ENCODE peak calls at places on chromosomes 2 and 18, in four cellular contexts. P is neural crest cell, R is nephron progenitor cell, T is progenitor cell of endocrine pancreas. Z is an unnamed sample.

GRCh38 chr18:6194640-6195039 is 220.1 kb downstream of the L3MBTL4 start:
- DNase-seq in P (no peak), T (no peak), R (no peak), Z (no peak)

GRCh38 chr2:191620144-191620543 is 57.8 kb upstream of the NABP1 start:
- DNase-seq in R (no peak), T (no peak), P (no peak), Z (no peak)

GRCh38 chr2:226873051-226873620 is 37.3 kb downstream of the RHBDD1 start:
- DNase-seq in P (no peak), T (no peak), R (no peak), Z (no peak)

GRCh38 chr2:109238580-109238979 is 109.6 kb downstream of the SH3RF3 start:
- DNase-seq in R (no peak), T (no peak), P (no peak), Z (no peak)

GRCh38 chr2:125588780-125589179 is 1067.2 kb upstream of the GYPC start:
- DNase-seq in T (no peak), R (no peak), P (no peak), Z (no peak)

GRCh38 chr18:42936289-42936688 is 179.2 kb downstream of the RIT2 start:
- DNase-seq in R (no peak), T (no peak), P (no peak), Z (no peak)

GRCh38 chr2:158740591-158740990 is 54.5 kb upstream of the DAPL1 start:
- DNase-seq in T (no peak), P (no peak), R (no peak), Z (no peak)

GRCh38 chr18:12478269-12479057 is 70.7 kb downstream of the PRELID3A start:
- DNase-seq in R (no peak), P (no peak), T (no peak), Z (no peak)

GRCh38 chr18:72871091-72871490 is 3.3 kb upstream of the NETO1 start:
- DNase-seq in R (no peak), P (no peak), T (no peak), Z (no peak)

GRCh38 chr2:85783796-85784195 is 30.0 kb downstream of the ATOH8 start:
- DNase-seq in T (no peak), P (no peak), R (no peak), Z (no peak)

GRCh38 chr2:21040468-21041377 is 3.1 kb downstream of the APOB start:
- DNase-seq in T (no peak), P (no peak), R (no peak), Z (no peak)

GRCh38 chr18:73594749-73595148 is 552.9 kb downstream of the FBXO15 start:
- DNase-seq in T (no peak), R (no peak), P (no peak), Z (no peak)

GRCh38 chr2:173854840-173855239 is 110.3 kb downstream of the SP3 start:
- DNase-seq in R (no peak), T (no peak), P (no peak), Z (no peak)

GRCh38 chr18:70645971-70646370 is 357.1 kb downstream of the SOCS6 start:
- DNase-seq in T (no peak), P (no peak), R (no peak), Z (no peak)

GRCh38 chr2:174121612-174122011 is 126.7 kb downstream of the OLA1 start:
- DNase-seq in T (no peak), R (no peak), P (no peak), Z (no peak)

GRCh38 chr18:63286926-63287325 is 32.6 kb downstream of the BCL2 start:
- DNase-seq in P (no peak), R (no peak), T (no peak), Z (no peak)

GRCh38 chr2:114940785-114941458 is 498.5 kb downstream of the DPP10 start:
- DNase-seq in P (no peak), R (no peak), T (no peak), Z (no peak)

GRCh38 chr2:231370749-231371429 is 24.6 kb upstream of the B3GNT7 start:
- DNase-seq in P (no peak), T (no peak), R (no peak), Z (no peak)

GRCh38 chr2:36708119-36708741 is 11.7 kb downstream of the VIT start:
- DNase-seq in R (no peak), P (no peak), T (no peak), Z (no peak)

GRCh38 chr2:219079417-219079816 is 18.7 kb upstream of the IHH start:
- DNase-seq in P (no peak), T (no peak), R (no peak), Z (no peak)

GRCh38 chr2:94759211-94759610 is 112.0 kb upstream of the TEKT4 start:
- DNase-seq in T (no peak), R (peak; percentile 18), P (no peak), Z (no peak)

GRCh38 chr2:39603436-39603835 is 62.3 kb upstream of the TMEM178A start:
- DNase-seq in T (no peak), R (no peak), P (no peak), Z (no peak)

GRCh38 chr18:26052497-26052896 is 37.9 kb downstream of the SS18 start:
- DNase-seq in P (no peak), T (no peak), R (no peak), Z (no peak)

GRCh38 chr2:42385225-42385624 is 24.2 kb upstream of the COX7A2L start:
- DNase-seq in R (peak; percentile 19), P (no peak), T (no peak), Z (no peak)

GRCh38 chr2:42383855-42384530 is 23.0 kb upstream of the COX7A2L start:
- DNase-seq in P (no peak), R (no peak), T (no peak), Z (no peak)

GRCh38 chr2:42390401-42390969 is 29.5 kb upstream of the COX7A2L start:
- DNase-seq in T (no peak), R (no peak), P (no peak), Z (no peak)

GRCh38 chr2:42382144-42382543 is 21.1 kb upstream of the COX7A2L start:
- DNase-seq in R (no peak), P (no peak), T (no peak), Z (no peak)

DNA sequence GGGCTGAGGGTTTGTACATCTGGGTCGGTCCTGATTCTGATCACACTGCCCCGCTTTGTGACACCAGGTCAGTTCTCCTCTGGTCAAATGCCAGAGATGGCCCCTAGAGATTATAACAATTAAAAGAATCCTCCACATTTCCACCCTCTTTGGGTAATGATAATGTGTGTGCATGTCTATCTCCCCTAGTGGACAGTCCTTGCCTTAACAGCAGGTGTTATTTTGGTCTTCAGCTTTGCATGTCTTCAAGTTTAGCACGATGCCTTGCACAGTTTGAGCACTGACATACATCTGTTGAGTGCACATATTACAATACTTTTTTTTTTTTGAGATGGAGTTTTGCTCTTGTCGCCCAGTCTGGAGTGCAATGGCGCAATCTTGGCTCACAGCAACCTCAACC is 25.7 kb upstream of the COX7A2L start:
- DNase-seq in T (no peak), P (no peak), R (no peak), Z (no peak)
- TF ChIP-seq CTCF in T (peak; percentile 53), P (peak; percentile 58), R (peak; percentile 29), Z (peak; percentile 40)

DNA sequence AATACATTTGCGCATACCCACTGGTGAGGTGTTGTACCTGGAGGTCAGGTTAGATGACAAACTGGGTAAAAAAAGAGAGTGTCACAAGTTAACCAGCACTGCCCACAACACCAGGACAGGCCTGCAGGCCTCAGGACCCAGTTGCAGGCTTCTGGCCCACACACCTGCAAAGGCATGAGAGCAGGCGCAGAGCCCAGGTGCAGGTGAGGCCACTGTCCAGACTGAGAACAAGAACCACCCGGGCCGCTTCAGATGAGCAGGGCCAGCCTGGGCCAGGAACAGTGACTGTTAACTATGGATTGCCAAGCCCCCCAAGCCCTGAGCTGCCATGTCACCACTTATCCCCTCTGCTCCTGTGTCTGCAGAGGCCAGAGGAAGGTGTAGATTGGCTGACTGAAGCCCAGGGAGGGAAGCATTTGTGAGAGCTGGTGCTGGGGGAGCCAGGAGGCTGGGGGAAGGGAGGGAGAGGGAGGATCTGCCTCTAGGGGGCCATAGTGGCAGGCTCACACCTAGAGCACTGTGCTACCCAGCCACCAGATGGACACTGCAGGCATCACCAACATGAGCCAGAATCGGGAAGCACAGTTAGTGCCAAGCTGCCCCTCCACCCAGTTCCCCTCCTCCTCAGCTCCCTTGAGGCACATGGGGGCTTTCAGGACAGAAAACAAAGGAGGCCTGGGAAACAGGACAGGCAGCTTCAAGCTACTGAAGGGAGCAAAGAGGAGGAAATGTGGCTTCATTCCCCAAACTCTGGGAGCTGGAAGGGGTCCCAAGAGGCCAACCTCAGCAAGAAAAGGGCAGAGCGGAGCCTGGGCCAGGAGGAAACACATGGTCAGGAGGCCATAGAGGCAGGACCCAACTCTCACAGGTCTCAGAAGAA is 35.4 kb downstream of the SFXN5 start:
- DNase-seq in R (no peak), T (no peak), P (no peak), Z (no peak)
- TF ChIP-seq CTCF in R (no peak), T (no peak), P (no peak), Z (no peak)

GRCh38 chr2:233059547-233059796 is 670 bp upstream of the INPP5D start:
- DNase-seq in P (no peak), R (no peak), T (no peak), Z (no peak)
- TF ChIP-seq CTCF in P (no peak), R (no peak), T (no peak), Z (no peak)

DNA sequence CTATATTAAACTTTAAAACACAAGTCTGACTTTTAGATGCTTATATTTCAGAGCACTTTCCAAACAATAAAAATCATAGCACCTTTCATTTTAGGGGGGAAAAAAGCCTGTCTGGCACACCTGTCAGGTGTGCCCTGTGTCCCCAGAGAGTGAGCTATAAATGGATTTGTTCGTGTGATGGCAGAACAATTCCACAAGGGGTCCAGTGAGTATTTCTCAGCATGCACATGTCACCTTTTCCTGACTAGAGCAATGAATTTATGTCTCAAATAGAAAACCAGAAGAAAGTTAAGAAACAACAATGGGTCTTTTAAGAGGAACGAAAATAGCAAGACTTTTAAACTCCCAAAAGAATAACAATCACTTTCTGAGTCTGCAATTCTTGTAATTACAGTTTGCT is 55.9 kb downstream of the ACVR1C start:
- DNase-seq in P (no peak), R (no peak), T (no peak), Z (no peak)
- TF ChIP-seq CTCF in P (peak; percentile 61), R (peak; percentile 31), T (peak; percentile 56), Z (peak; percentile 57)

DNA sequence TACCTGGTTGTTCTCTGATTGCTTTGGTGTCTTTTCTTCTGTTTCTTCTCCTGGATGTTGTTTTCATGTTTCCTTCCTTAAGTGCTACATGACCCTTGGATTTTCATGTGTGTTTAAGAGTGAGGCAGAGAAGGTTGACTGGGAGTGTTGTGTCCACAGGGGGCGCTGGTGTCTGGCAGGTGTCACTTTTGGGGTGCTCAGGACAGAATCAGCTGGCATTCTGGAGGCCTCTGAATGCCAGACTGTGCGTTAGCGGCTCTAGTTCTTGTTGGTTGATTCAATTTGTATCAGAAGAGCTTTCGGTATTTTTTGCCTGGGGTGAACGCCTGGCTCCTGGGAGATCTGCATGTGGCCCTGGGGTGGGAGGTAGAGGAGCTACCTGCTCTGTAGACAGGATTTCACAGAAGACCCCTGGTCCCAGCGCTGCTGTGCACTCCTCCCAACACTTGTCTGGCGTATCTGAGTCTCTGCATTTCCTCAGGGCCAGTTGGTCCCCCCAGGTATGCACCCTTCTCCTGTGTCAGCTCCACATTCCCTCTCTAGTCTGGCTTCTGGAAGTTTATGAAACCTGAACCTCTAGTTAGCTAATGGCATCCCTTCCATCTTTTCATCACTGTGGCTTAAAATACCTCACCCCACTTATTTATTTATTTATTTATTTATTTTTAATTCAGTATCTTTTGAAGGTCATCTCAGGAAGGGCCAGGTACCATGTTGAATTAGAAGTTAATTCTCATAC is 1.1 kb downstream of the GREB1 start:
- DNase-seq in T (no peak), P (no peak), R (no peak), Z (no peak)
- TF ChIP-seq CTCF in T (peak; percentile 45), P (no peak), R (no peak), Z (no peak)